ENCODE peak calls at places on chromosome 4, in five cellular contexts. Q, A, S, C and E are unnamed samples.

GRCh38 chr4:18203936-18204335 is 182.4 kb upstream of the LCORL start:
- DNase-seq in Q (no peak), A (no peak), S (no peak), C (no peak), E (no peak)

GRCh38 chr4:4880492-4880891 is 21.0 kb downstream of the MSX1 start:
- DNase-seq in Q (no peak), A (no peak), S (no peak), C (no peak), E (peak)

GRCh38 chr4:28682872-28683271 is 1822.2 kb downstream of the STIM2 start:
- DNase-seq in Q (no peak), A (no peak), S (no peak), C (no peak), E (no peak)

GRCh38 chr4:54659213-54660144 is 1.7 kb downstream of the KIT start:
- DNase-seq in Q (no peak), A (no peak), S (no peak), C (peak), E (no peak)

GRCh38 chr4:141432000-141432712 is 204.2 kb upstream of the IL15 start:
- DNase-seq in Q (no peak), A (no peak), S (no peak), C (no peak), E (no peak)

GRCh38 chr4:147840846-147841732 is 109.2 kb downstream of the ARHGAP10 start:
- DNase-seq in Q (no peak), A (no peak), S (no peak), C (no peak), E (no peak)

GRCh38 chr4:182969651-182970279 is 52.6 kb upstream of the DCTD start:
- DNase-seq in Q (no peak), A (no peak), S (no peak), C (no peak), E (no peak)

GRCh38 chr4:168877779-168878491 is 132.1 kb downstream of the CBR4 start:
- DNase-seq in Q (no peak), A (peak), S (peak), C (peak), E (no peak)